ENCODE peak calls at places on chromosomes 1 and 21, in four cellular contexts. Z is iPS DF 19.7, N is NCI-H1105 treated with DMSO at 0.1 percent for 48 hours, P is HCEC 1CT. B is an unnamed sample.

GRCh38 chr1:34739613-34740012 is 15.2 kb upstream of the GJB5 start:
- DNase-seq in N (no peak), Z (no peak), P (no peak), B (no peak)

GRCh38 chr1:162357681-162358266 is 18.9 kb downstream of the SPATA46 start:
- DNase-seq in P (peak; percentile 48), Z (peak; percentile 28), N (peak; percentile 33), B (peak; percentile 43)

GRCh38 chr1:1782399-1783221 is 4.3 kb upstream of the NADK start:
- DNase-seq in P (peak; percentile 49), Z (no peak), N (peak; percentile 71), B (peak; percentile 23)

GRCh38 chr1:152827173-152827572 is at the start of gene LCE1A:
- DNase-seq in P (no peak), Z (no peak), N (no peak), B (no peak)

GRCh38 chr1:145962157-145963102 is 1.9 kb downstream of the ANKRD34A start:
- DNase-seq in N (no peak), P (peak; percentile 36), Z (no peak), B (no peak)

GRCh38 chr21:25280061-25280460 is 327.2 kb downstream of the MRPL39 start:
- DNase-seq in P (no peak), N (no peak), Z (no peak), B (no peak)

GRCh38 chr21:15112858-15113257 is 48.1 kb upstream of the NRIP1 start:
- DNase-seq in N (no peak), Z (no peak), P (no peak), B (no peak)

GRCh38 chr1:65182658-65183268 is 34.8 kb downstream of the AK4 start:
- DNase-seq in P (no peak), Z (no peak), N (no peak), B (no peak)

GRCh38 chr1:90706437-90707362 is 10.4 kb downstream of the BARHL2 start:
- DNase-seq in P (no peak), N (peak; percentile 50), Z (no peak), B (peak; percentile 1)

GRCh38 chr1:56516539-56517252 is 62.7 kb downstream of the PLPP3 start:
- DNase-seq in N (no peak), Z (peak; percentile 89), P (peak; percentile 36), B (peak; percentile 96)

GRCh38 chr1:22915280-22915679 is 57.4 kb downstream of the LACTBL1 start:
- DNase-seq in Z (no peak), N (no peak), P (no peak), B (no peak)

GRCh38 chr1:1437033-1437903 is 1.8 kb downstream of the VWA1 start:
- DNase-seq in N (no peak), Z (no peak), P (no peak), B (no peak)

GRCh38 chr1:7149080-7149838 is 364.0 kb downstream of the CAMTA1 start:
- DNase-seq in N (no peak), Z (peak; percentile 50), P (no peak), B (peak; percentile 83)

GRCh38 chr1:2530501-2531361 is 668 bp upstream of the HES5 start:
- DNase-seq in N (peak; percentile 73), Z (no peak), P (no peak), B (peak; percentile 41)

GRCh38 chr1:184637664-184638063 is 117.0 kb downstream of the EDEM3 start:
- DNase-seq in P (no peak), Z (no peak), N (no peak), B (no peak)

GRCh38 chr1:168636642-168637111 is 60.3 kb downstream of the XCL1 start:
- DNase-seq in N (no peak), Z (no peak), P (peak; percentile 83), B (peak; percentile 94)

GRCh38 chr1:150560011-150560438 is 10.8 kb downstream of the ADAMTSL4 start:
- DNase-seq in N (peak; percentile 51), Z (no peak), P (no peak), B (no peak)

GRCh38 chr21:40901690-40902089 is 54.7 kb upstream of the DSCAM start:
- DNase-seq in Z (no peak), N (no peak), P (no peak), B (no peak)

GRCh38 chr1:107510347-107510746 is 369.5 kb downstream of the NTNG1 start:
- DNase-seq in Z (no peak), P (no peak), N (no peak), B (no peak)

GRCh38 chr1:224500802-224501201 is 66.2 kb upstream of the WDR26 start:
- DNase-seq in Z (no peak), N (no peak), P (no peak), B (no peak)

GRCh38 chr1:23473037-23473800 is 10.8 kb downstream of the ASAP3 start:
- DNase-seq in N (no peak), Z (no peak), P (no peak), B (peak; percentile 98)

B was measured in renal cortical epithelial cell.